ENCODE peak calls at places on chromosomes 3 and 15, in four cellular contexts. R is posterior cingulate gyrus; T is stimulated activated naive CD8-positive, alpha-beta T cell treated with anti-CD3 and anti-CD28 coated beads, Interleukin-15, amount 100 ng/mL, for 72 hours; B is NAMALWA. H is an unnamed sample.
A peak's percentile ranks its signal among the peaks of the same experiment; 100 is the strongest.

GRCh38 chr15:52103217-52104207 is 9.1 kb downstream of the BCL2L10 start:
- DNase-seq in R (no peak), T (no peak), B (no peak), H (peak; percentile 88)

GRCh38 chr3:57112206-57112605 is 51.7 kb downstream of the SPATA12 start:
- DNase-seq in R (no peak), T (no peak), B (peak; percentile 17), H (no peak)

GRCh38 chr3:108388136-108389132 is 92.1 kb downstream of the HHLA2 start:
- DNase-seq in R (no peak), T (peak; percentile 16), B (no peak), H (no peak)

GRCh38 chr15:77607111-77607893 is 25.4 kb downstream of the LINGO1 start:
- DNase-seq in R (no peak), T (no peak), B (no peak), H (peak; percentile 17)

GRCh38 chr3:9098716-9099675 is 135.7 kb upstream of the RAD18 start:
- DNase-seq in R (peak; percentile 76), T (no peak), B (no peak), H (no peak)

GRCh38 chr15:70947369-70948335 is 55.0 kb downstream of the LRRC49 start:
- DNase-seq in R (no peak), T (no peak), B (no peak), H (no peak)

GRCh38 chr3:19901918-19902317 is 32.1 kb downstream of the EFHB start:
- DNase-seq in R (no peak), T (no peak), B (no peak), H (no peak)

GRCh38 chr3:125480656-125481374 is 39.2 kb downstream of the SNX4 start:
- DNase-seq in R (no peak), T (no peak), B (no peak), H (peak; percentile 52)

GRCh38 chr15:68213991-68214837 is 9.1 kb upstream of the CALML4 start:
- DNase-seq in R (no peak), T (no peak), B (no peak), H (no peak)

GRCh38 chr3:55147856-55148720 is 220.2 kb upstream of the LRTM1 start:
- DNase-seq in R (no peak), T (no peak), B (no peak), H (no peak)

GRCh38 chr3:45687828-45688193 is 1.4 kb upstream of the SACM1L start:
- DNase-seq in R (no peak), T (no peak), B (peak; percentile 36), H (no peak)

GRCh38 chr15:83504365-83504764 is 57.2 kb downstream of the SH3GL3 start:
- DNase-seq in R (no peak), T (no peak), B (no peak), H (no peak)

GRCh38 chr15:80836223-80836622 is 57.1 kb downstream of the CEMIP start:
- DNase-seq in R (no peak), T (no peak), B (no peak), H (no peak)

GRCh38 chr3:55608266-55608937 is 121.3 kb upstream of the WNT5A start:
- DNase-seq in R (no peak), T (no peak), B (no peak), H (no peak)

GRCh38 chr3:129532261-129532660 is 3.8 kb downstream of the RHO start:
- DNase-seq in R (no peak), T (no peak), B (no peak), H (no peak)

GRCh38 chr3:25086721-25087120 is 341.3 kb upstream of the RARB start:
- DNase-seq in R (no peak), T (no peak), B (no peak), H (no peak)

GRCh38 chr15:77798151-77798550 is 165.4 kb upstream of the LINGO1 start:
- DNase-seq in R (no peak), T (no peak), B (no peak), H (no peak)

GRCh38 chr3:123733341-123733740 is 148.5 kb upstream of the HACD2 start:
- DNase-seq in R (no peak), T (no peak), B (no peak), H (no peak)

GRCh38 chr3:169286992-169287391 is 376.5 kb downstream of the MECOM start:
- DNase-seq in R (no peak), T (no peak), B (no peak), H (no peak)